ENCODE peak calls at places on chromosomes 4 and X, in six cellular contexts. Z, E, G, B, L and J are unnamed samples.

GRCh38 chr4:73883306-73883705 is 14.1 kb downstream of the CXCL1 start:
- DNase-seq in Z (no peak), E (peak; percentile 61), G (no peak), B (no peak), L (no peak), J (no peak)

GRCh38 chrX:129791336-129791735 is 11.6 kb downstream of the SASH3 start:
- DNase-seq in Z (no peak), E (no peak), G (no peak), B (no peak), L (no peak), J (no peak)

GRCh38 chr4:82047731-82048130 is 326.1 kb downstream of the HNRNPD start:
- DNase-seq in Z (no peak), E (no peak), G (no peak), B (no peak), L (no peak), J (no peak)

GRCh38 chr4:138310498-138310897 is 68.3 kb upstream of the SLC7A11 start:
- DNase-seq in Z (no peak), E (no peak), G (peak; percentile 42), B (no peak), L (no peak), J (no peak)

GRCh38 chrX:12741416-12741815 is 49.8 kb upstream of the PRPS2 start:
- DNase-seq in Z (no peak), E (no peak), G (no peak), B (no peak), L (no peak), J (no peak)

GRCh38 chrX:45862801-45863200 is 662.1 kb upstream of the DIPK2B start:
- DNase-seq in Z (no peak), E (no peak), G (no peak), B (no peak), L (no peak), J (no peak)

GRCh38 chrX:9829308-9830267 is 43.4 kb downstream of the SHROOM2 start:
- DNase-seq in Z (no peak), E (no peak), G (peak; percentile 66), B (no peak), L (no peak), J (no peak)

GRCh38 chr4:36281384-36282106 is at the start of gene DTHD1:
- DNase-seq in Z (no peak), E (no peak), G (no peak), B (no peak), L (no peak), J (no peak)

GRCh38 chr4:29581469-29581868 is 1138.7 kb upstream of the PCDH7 start:
- DNase-seq in Z (no peak), E (no peak), G (no peak), B (no peak), L (no peak), J (no peak)

GRCh38 chrX:153793291-153793690 is 884 bp downstream of the IDH3G start:
- DNase-seq in Z (peak; percentile 37), E (no peak), G (peak; percentile 14), B (no peak), L (no peak), J (no peak)

GRCh38 chrX:17405225-17405969 is 30.4 kb downstream of the NHS start:
- DNase-seq in Z (no peak), E (peak; percentile 13), G (no peak), B (peak; percentile 53), L (no peak), J (no peak)

GRCh38 chrX:23773601-23774175 is 9.3 kb upstream of the SAT1 start:
- DNase-seq in Z (no peak), E (no peak), G (no peak), B (no peak), L (no peak), J (no peak)

GRCh38 chr4:62548108-62548524 is 1348.0 kb downstream of the ADGRL3 start:
- DNase-seq in Z (no peak), E (no peak), G (no peak), B (no peak), L (no peak), J (no peak)

GRCh38 chr4:16916719-16917337 is 18.4 kb upstream of the LDB2 start:
- DNase-seq in Z (peak; percentile 63), E (peak; percentile 23), G (peak; percentile 57), B (peak; percentile 77), L (peak; percentile 6), J (no peak)